ENCODE peak calls at places on chromosomes 13 and 19, in eight cellular contexts. L is IMR-90; K is stimulated activated CD4-positive, alpha-beta T cell treated with anti-CD3 and anti-CD28 coated beads, Interleukin-1b, Interleukin-23, amount 100 ng/mL, for 4 hours; B is SJSA1; R is GM20000; J is MCF 10A; A is upper lobe of right lung; X is stimulated activated CD8-positive, alpha-beta memory T cell treated with anti-CD3 and anti-CD28 coated beads, Interleukin-7, amount 100 ng/mL, for 1 hour. V is an unnamed sample.

GRCh38 chr13:94210826-94211225 is 268.7 kb downstream of the DCT start:
- DNase-seq in R (no peak), X (no peak), K (no peak), L (no peak), J (no peak), A (no peak), B (no peak), V (no peak)

GRCh38 chr13:79228972-79229371 is 177.1 kb downstream of the RBM26 start:
- DNase-seq in J (peak), A (no peak), X (no peak), L (no peak), R (no peak), B (no peak), K (no peak), V (peak)

GRCh38 chr13:110261166-110262081 is 45.5 kb downstream of the COL4A1 start:
- DNase-seq in B (peak), R (no peak), L (no peak), K (no peak), X (no peak), J (peak), A (no peak), V (no peak)

GRCh38 chr13:44309771-44310767 is 63.6 kb upstream of the SERP2 start:
- DNase-seq in X (no peak), J (peak), A (no peak), R (no peak), K (no peak), L (no peak), B (no peak), V (no peak)

GRCh38 chr13:113863511-113864302 is at the start of gene GAS6:
- DNase-seq in K (no peak), J (peak), R (peak), A (peak), B (no peak), X (no peak), L (no peak), V (no peak)

GRCh38 chr13:43377149-43377548 is 353.8 kb downstream of the DNAJC15 start:
- DNase-seq in X (no peak), K (no peak), L (peak), B (no peak), A (no peak), R (no peak), J (peak), V (no peak)

GRCh38 chr19:18488403-18488723 is 33.5 kb downstream of the ELL start:
- DNase-seq in R (no peak), B (peak), L (no peak), X (no peak), K (no peak), J (peak), A (no peak), V (no peak)

GRCh38 chr13:47484564-47484963 is 516.5 kb downstream of the SUCLA2 start:
- DNase-seq in K (no peak), X (no peak), A (no peak), L (peak), B (no peak), J (peak), R (no peak), V (peak)

GRCh38 chr19:56477429-56478338 is 539 bp upstream of the ZNF667 start:
- DNase-seq in K (peak), A (peak), J (no peak), L (peak), R (no peak), B (no peak), X (peak), V (peak)

V was measured in epithelial cell of prostate.